ENCODE peak calls at places on chromosomes 3 and 15, in four cellular contexts. One of them, this sample, is unnamed.

GRCh38 chr3:63477494-63478129 is 174.9 kb upstream of the SNTN start:
- DNase-seq in astrocyte of the spinal cord: no peak
- DNase-seq in OCI-LY7: no peak
- DNase-seq in cardiac fibroblast: no peak
- DNase-seq in this sample: no peak

GRCh38 chr15:67244966-67245478 is 9.4 kb downstream of the AAGAB start:
- DNase-seq in OCI-LY7: no peak
- DNase-seq in cardiac fibroblast: peak; percentile 53
- DNase-seq in astrocyte of the spinal cord: peak; percentile 25
- DNase-seq in this sample: no peak

GRCh38 chr15:66611257-66612053 is 45.7 kb upstream of the LCTL start:
- DNase-seq in cardiac fibroblast: no peak
- DNase-seq in OCI-LY7: no peak
- DNase-seq in astrocyte of the spinal cord: no peak
- DNase-seq in this sample: no peak

GRCh38 chr15:84609818-84610525 is 9.2 kb downstream of the ZSCAN2 start:
- DNase-seq in cardiac fibroblast: no peak
- DNase-seq in astrocyte of the spinal cord: no peak
- DNase-seq in OCI-LY7: no peak
- DNase-seq in this sample: no peak

GRCh38 chr3:45507820-45508317 is 86.7 kb upstream of the LIMD1 start:
- DNase-seq in OCI-LY7: no peak
- DNase-seq in cardiac fibroblast: peak; percentile 80
- DNase-seq in astrocyte of the spinal cord: peak; percentile 85
- DNase-seq in this sample: peak; percentile 9

GRCh38 chr3:127177226-127177625 is 15.7 kb upstream of the PRR23E start:
- DNase-seq in astrocyte of the spinal cord: no peak
- DNase-seq in cardiac fibroblast: peak; percentile 8
- DNase-seq in OCI-LY7: peak; percentile 6
- DNase-seq in this sample: no peak

GRCh38 chr3:45496550-45496949 is 98.0 kb upstream of the LIMD1 start:
- DNase-seq in cardiac fibroblast: peak; percentile 91
- DNase-seq in OCI-LY7: no peak
- DNase-seq in astrocyte of the spinal cord: no peak
- DNase-seq in this sample: no peak

GRCh38 chr3:8223766-8224165 is 277.9 kb upstream of the LMCD1 start:
- DNase-seq in OCI-LY7: no peak
- DNase-seq in cardiac fibroblast: peak; percentile 50
- DNase-seq in astrocyte of the spinal cord: peak; percentile 37
- DNase-seq in this sample: no peak

GRCh38 chr3:139323146-139323545 is 20.7 kb upstream of the MRPS22 start:
- DNase-seq in cardiac fibroblast: no peak
- DNase-seq in OCI-LY7: no peak
- DNase-seq in astrocyte of the spinal cord: no peak
- DNase-seq in this sample: no peak

GRCh38 chr3:197216914-197217313 is 81.5 kb downstream of the DLG1 start:
- DNase-seq in astrocyte of the spinal cord: no peak
- DNase-seq in cardiac fibroblast: peak; percentile 26
- DNase-seq in OCI-LY7: no peak
- DNase-seq in this sample: no peak

GRCh38 chr15:93065641-93066045 is 23.4 kb downstream of the RGMA start:
- DNase-seq in astrocyte of the spinal cord: no peak
- DNase-seq in cardiac fibroblast: no peak
- DNase-seq in OCI-LY7: no peak
- DNase-seq in this sample: no peak

GRCh38 chr3:187804120-187805106 is 59.1 kb upstream of the BCL6 start:
- DNase-seq in astrocyte of the spinal cord: no peak
- DNase-seq in OCI-LY7: no peak
- DNase-seq in cardiac fibroblast: no peak
- DNase-seq in this sample: no peak

GRCh38 chr3:9878700-9879099 is 1.4 kb downstream of the CIDEC start:
- DNase-seq in cardiac fibroblast: peak; percentile 42
- DNase-seq in OCI-LY7: no peak
- DNase-seq in astrocyte of the spinal cord: no peak
- DNase-seq in this sample: no peak

GRCh38 chr15:44535509-44536297 is 1.2 kb upstream of the EIF3J start:
- DNase-seq in astrocyte of the spinal cord: no peak
- DNase-seq in OCI-LY7: peak; percentile 42
- DNase-seq in cardiac fibroblast: no peak
- DNase-seq in this sample: peak; percentile 57

GRCh38 chr3:43559961-43560360 is 61.9 kb downstream of the ANO10 start:
- DNase-seq in OCI-LY7: no peak
- DNase-seq in astrocyte of the spinal cord: no peak
- DNase-seq in cardiac fibroblast: no peak
- DNase-seq in this sample: no peak
- TF ChIP-seq CTCF in OCI-LY7: no peak
- TF ChIP-seq CTCF in astrocyte of the spinal cord: no peak
- TF ChIP-seq CTCF in cardiac fibroblast: no peak
- TF ChIP-seq CTCF in this sample: no peak

GRCh38 chr15:52466134-52466701 is 62.5 kb downstream of the MYO5A start:
- DNase-seq in OCI-LY7: peak; percentile 97
- DNase-seq in cardiac fibroblast: no peak
- DNase-seq in astrocyte of the spinal cord: no peak
- DNase-seq in this sample: peak; percentile 80
- TF ChIP-seq CTCF in OCI-LY7: peak; percentile 78
- TF ChIP-seq CTCF in cardiac fibroblast: no peak
- TF ChIP-seq CTCF in astrocyte of the spinal cord: no peak
- TF ChIP-seq CTCF in this sample: peak; percentile 33

GRCh38 chr3:30628931-30629590 is 22.7 kb downstream of the TGFBR2 start:
- DNase-seq in astrocyte of the spinal cord: no peak
- DNase-seq in OCI-LY7: peak; percentile 75
- DNase-seq in cardiac fibroblast: peak; percentile 57
- DNase-seq in this sample: no peak
- TF ChIP-seq CTCF in astrocyte of the spinal cord: peak; percentile 19
- TF ChIP-seq CTCF in OCI-LY7: peak; percentile 81
- TF ChIP-seq CTCF in cardiac fibroblast: no peak
- TF ChIP-seq CTCF in this sample: no peak

DNA sequence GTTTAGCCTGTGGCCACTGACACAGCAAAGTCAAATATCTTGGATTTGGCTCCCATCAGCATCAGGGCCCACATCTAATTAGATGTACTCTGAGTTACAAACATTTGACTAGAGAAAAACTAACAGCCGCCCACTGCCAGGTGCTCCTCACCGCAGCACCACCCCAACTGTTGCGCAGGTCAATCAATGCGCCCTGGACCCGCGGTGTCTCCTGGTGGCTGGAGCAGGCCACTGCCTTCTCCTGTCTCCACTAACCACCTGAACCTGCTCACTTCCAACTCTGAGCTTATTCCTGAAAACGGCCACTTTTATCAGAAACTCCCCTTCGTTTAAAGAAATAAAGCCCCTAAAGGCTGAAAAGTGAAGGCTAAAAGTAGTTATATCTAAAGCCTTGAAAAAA is 4.3 kb downstream of the RIOX2 start:
- DNase-seq in astrocyte of the spinal cord: no peak
- DNase-seq in OCI-LY7: no peak
- DNase-seq in cardiac fibroblast: no peak
- DNase-seq in this sample: no peak
- TF ChIP-seq CTCF in astrocyte of the spinal cord: peak; percentile 13
- TF ChIP-seq CTCF in OCI-LY7: no peak
- TF ChIP-seq CTCF in cardiac fibroblast: peak; percentile 8
- TF ChIP-seq CTCF in this sample: no peak

GRCh38 chr3:191499307-191500125 is 38.6 kb downstream of the PYDC2 start:
- DNase-seq in OCI-LY7: no peak
- DNase-seq in astrocyte of the spinal cord: peak; percentile 61
- DNase-seq in cardiac fibroblast: peak; percentile 48
- DNase-seq in this sample: no peak

GRCh38 chr3:191500892-191501291 is 39.9 kb downstream of the PYDC2 start:
- DNase-seq in cardiac fibroblast: no peak
- DNase-seq in astrocyte of the spinal cord: no peak
- DNase-seq in OCI-LY7: no peak
- DNase-seq in this sample: no peak

DNA sequence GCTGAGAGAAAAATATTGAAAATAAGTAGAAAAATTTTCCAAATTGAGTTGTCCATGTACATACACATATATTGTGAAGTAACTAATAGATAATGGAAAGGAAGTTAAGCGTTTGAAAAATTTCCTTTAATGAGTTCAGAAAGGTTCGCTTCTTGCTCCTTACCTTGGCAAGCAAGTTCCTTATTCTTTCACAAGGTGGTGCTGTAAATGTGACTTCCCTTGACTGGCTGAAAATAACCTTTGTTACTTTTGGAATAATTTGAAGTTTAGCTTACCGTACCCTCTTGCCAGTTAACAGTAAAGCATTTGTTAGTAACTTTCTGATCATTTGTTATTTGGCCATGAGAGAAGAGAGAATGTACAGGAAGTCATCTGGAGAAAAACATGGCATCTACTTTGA is 41.6 kb downstream of the PYDC2 start:
- DNase-seq in cardiac fibroblast: no peak
- DNase-seq in OCI-LY7: peak; percentile 21
- DNase-seq in astrocyte of the spinal cord: peak; percentile 13
- DNase-seq in this sample: no peak
- TF ChIP-seq CTCF in cardiac fibroblast: no peak
- TF ChIP-seq CTCF in OCI-LY7: peak; percentile 70
- TF ChIP-seq CTCF in astrocyte of the spinal cord: peak; percentile 34
- TF ChIP-seq CTCF in this sample: no peak

GRCh38 chr15:20644896-20645295 is 103.3 kb upstream of the GOLGA6L6 start:
- DNase-seq in cardiac fibroblast: no peak
- DNase-seq in OCI-LY7: no peak
- DNase-seq in astrocyte of the spinal cord: no peak
- DNase-seq in this sample: no peak

GRCh38 chr15:20644026-20644425 is 102.4 kb upstream of the GOLGA6L6 start:
- DNase-seq in astrocyte of the spinal cord: no peak
- DNase-seq in OCI-LY7: no peak
- DNase-seq in cardiac fibroblast: no peak
- DNase-seq in this sample: no peak

GRCh38 chr15:20642054-20642767 is 100.6 kb upstream of the GOLGA6L6 start:
- DNase-seq in cardiac fibroblast: no peak
- DNase-seq in astrocyte of the spinal cord: no peak
- DNase-seq in OCI-LY7: no peak
- DNase-seq in this sample: no peak

GRCh38 chr15:20645956-20646355 is 104.4 kb upstream of the GOLGA6L6 start:
- DNase-seq in OCI-LY7: no peak
- DNase-seq in astrocyte of the spinal cord: no peak
- DNase-seq in cardiac fibroblast: no peak
- DNase-seq in this sample: peak; percentile 56

GRCh38 chr15:20643024-20643770 is 101.6 kb upstream of the GOLGA6L6 start:
- DNase-seq in astrocyte of the spinal cord: no peak
- DNase-seq in OCI-LY7: no peak
- DNase-seq in cardiac fibroblast: no peak
- DNase-seq in this sample: no peak
- TF ChIP-seq CTCF in astrocyte of the spinal cord: no peak
- TF ChIP-seq CTCF in OCI-LY7: no peak
- TF ChIP-seq CTCF in cardiac fibroblast: no peak
- TF ChIP-seq CTCF in this sample: no peak

DNA sequence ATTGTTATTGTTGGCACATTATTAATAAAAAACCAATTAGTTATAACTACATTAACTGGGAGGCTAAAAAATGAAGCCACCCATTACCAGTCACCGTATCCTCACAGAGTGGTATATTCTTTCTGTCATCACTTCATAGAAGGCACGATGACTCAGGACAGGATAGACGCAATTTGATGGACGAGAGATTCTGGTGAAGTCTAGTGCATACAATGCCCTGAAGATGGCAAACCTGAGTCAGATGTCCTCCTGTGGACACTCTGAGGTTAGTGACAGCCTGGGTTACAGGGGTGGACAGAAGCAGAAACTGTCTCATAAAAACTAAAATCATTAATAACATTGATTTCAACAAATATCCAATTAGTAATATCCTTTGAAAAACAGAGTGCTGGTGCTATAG is 150.3 kb downstream of the SLC9A9 start:
- DNase-seq in cardiac fibroblast: no peak
- DNase-seq in astrocyte of the spinal cord: no peak
- DNase-seq in OCI-LY7: no peak
- DNase-seq in this sample: no peak
- TF ChIP-seq CTCF in cardiac fibroblast: no peak
- TF ChIP-seq CTCF in astrocyte of the spinal cord: no peak
- TF ChIP-seq CTCF in OCI-LY7: no peak
- TF ChIP-seq CTCF in this sample: no peak

DNA sequence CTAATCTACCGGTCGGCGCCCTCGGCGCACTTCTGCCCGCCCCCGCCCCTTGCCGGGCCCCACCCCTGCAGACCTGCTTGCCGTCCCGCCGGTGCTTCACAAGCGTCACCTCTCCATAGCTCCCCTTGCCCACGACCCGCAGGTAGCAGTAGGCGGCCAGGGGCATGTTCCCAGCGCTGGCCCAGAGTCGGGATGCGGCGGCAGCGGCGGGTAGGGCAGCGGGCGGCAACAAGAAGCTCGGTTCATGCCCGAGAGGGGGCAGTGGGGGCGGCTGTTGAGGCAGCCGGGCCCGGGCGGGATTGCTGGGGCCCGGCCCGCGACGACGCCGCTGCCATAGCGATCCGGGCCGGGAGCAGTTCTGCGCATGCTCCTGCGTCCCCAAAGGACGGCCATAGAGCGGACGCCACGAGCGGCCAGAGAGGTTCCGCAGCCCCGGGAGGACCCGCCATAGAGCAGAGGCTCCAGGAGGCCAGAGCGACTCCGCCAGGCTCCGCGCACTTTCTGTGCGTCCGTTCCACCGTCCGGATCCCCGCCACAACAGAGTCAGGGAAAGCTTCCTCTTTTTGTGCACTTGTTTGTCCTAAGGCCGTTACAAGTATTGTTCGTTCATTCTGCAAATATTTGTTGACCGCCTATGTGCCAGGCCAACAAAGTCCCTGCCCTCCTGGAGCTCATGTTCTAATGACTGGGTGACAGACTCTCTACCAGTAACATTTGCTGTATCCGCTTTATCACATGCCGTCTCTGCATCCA is at the start of gene NEK4:
- DNase-seq in cardiac fibroblast: peak; percentile 93
- DNase-seq in astrocyte of the spinal cord: peak; percentile 89
- DNase-seq in OCI-LY7: peak; percentile 97
- DNase-seq in this sample: peak; percentile 92
- TF ChIP-seq CTCF in cardiac fibroblast: no peak
- TF ChIP-seq CTCF in astrocyte of the spinal cord: no peak
- TF ChIP-seq CTCF in OCI-LY7: no peak
- TF ChIP-seq CTCF in this sample: no peak

This sample was measured in activated CD8-positive, alpha-beta T cell treated with anti-CD3 and anti-CD28 coated beads for 36 hours.